ENCODE peak calls at places on chromosome 19, in nine cellular contexts. Y is brain microvascular endothelial cell, G is IMR-90, J is thoracic aorta, O is transverse colon, S is sigmoid colon, K is GM12878, A is astrocyte, U is cardiac muscle cell. D is an unnamed sample.

GRCh38 chr19:5798244-5798643 is 6.6 kb upstream of the NRTN start:
- DNase-seq in Y (no peak), G (no peak), J (no peak), O (no peak), S (no peak), K (no peak), A (no peak), U (no peak), D (no peak)

GRCh38 chr19:49788857-49789256 is 22.1 kb downstream of the AP2A1 start:
- DNase-seq in Y (no peak), G (no peak), J (no peak), O (no peak), S (no peak), K (no peak), A (no peak), U (no peak), D (no peak)

GRCh38 chr19:13347351-13347750 is 158.9 kb downstream of the CACNA1A start:
- DNase-seq in Y (no peak), G (no peak), J (no peak), O (no peak), S (no peak), K (no peak), A (no peak), U (no peak), D (no peak)

GRCh38 chr19:6020972-6021805 is 43.2 kb upstream of the RANBP3 start:
- DNase-seq in Y (no peak), G (no peak), J (no peak), O (no peak), S (peak; percentile 50), K (no peak), A (no peak), U (no peak), D (no peak)

GRCh38 chr19:1241417-1242095 is at the start of gene ATP5F1D:
- DNase-seq in Y (peak; percentile 89), G (peak; percentile 95), J (no peak), O (peak; percentile 96), S (peak; percentile 98), K (peak; percentile 80), A (peak; percentile 88), U (peak; percentile 95), D (peak; percentile 91)

GRCh38 chr19:1324792-1325567 is 39.3 kb downstream of the EFNA2 start:
- DNase-seq in Y (peak; percentile 82), G (peak; percentile 61), J (no peak), O (peak; percentile 56), S (peak; percentile 81), K (no peak), A (peak; percentile 57), U (peak; percentile 73), D (no peak)

GRCh38 chr19:41882568-41883462 is at the start of gene ARHGEF1:
- DNase-seq in Y (no peak), G (no peak), J (no peak), O (peak; percentile 75), S (peak; percentile 76), K (no peak), A (no peak), U (peak; percentile 38), D (peak; percentile 69)

GRCh38 chr19:2850256-2850925 is 9.1 kb downstream of the ZNF555 start:
- DNase-seq in Y (no peak), G (no peak), J (no peak), O (no peak), S (no peak), K (no peak), A (no peak), U (no peak), D (no peak)

GRCh38 chr19:41746593-41747227 is 8.6 kb upstream of the CEACAM6 start:
- DNase-seq in Y (peak; percentile 35), G (peak; percentile 39), J (no peak), O (peak; percentile 78), S (no peak), K (no peak), A (peak; percentile 4), U (no peak), D (no peak)

GRCh38 chr19:48401277-48401676 is 7.8 kb downstream of the GRIN2D start:
- DNase-seq in Y (no peak), G (no peak), J (no peak), O (no peak), S (no peak), K (no peak), A (no peak), U (no peak), D (no peak)
- H3K4me3 ChIP-seq in Y (no peak overlapping the region), G (no peak overlapping the region), J (no peak overlapping the region), O (no peak overlapping the region), S (no peak overlapping the region), K (no peak overlapping the region), A (no peak overlapping the region), U (no peak overlapping the region), D (no peak overlapping the region)

GRCh38 chr19:4370418-4371041 is 27.2 kb downstream of the MPND start:
- DNase-seq in Y (no peak), G (no peak), J (no peak), O (no peak), S (no peak), K (no peak), A (no peak), U (no peak), D (peak; percentile 45)
- H3K27ac ChIP-seq in Y (no peak overlapping the region), G (no peak overlapping the region), J (no peak overlapping the region), O (peak overlapping the region; percentile 81), S (peak overlapping the region; percentile 65), K (peak overlapping the region; percentile 98), A (no peak overlapping the region), U (no peak overlapping the region), D (peak overlapping the region; percentile 91)

DNA sequence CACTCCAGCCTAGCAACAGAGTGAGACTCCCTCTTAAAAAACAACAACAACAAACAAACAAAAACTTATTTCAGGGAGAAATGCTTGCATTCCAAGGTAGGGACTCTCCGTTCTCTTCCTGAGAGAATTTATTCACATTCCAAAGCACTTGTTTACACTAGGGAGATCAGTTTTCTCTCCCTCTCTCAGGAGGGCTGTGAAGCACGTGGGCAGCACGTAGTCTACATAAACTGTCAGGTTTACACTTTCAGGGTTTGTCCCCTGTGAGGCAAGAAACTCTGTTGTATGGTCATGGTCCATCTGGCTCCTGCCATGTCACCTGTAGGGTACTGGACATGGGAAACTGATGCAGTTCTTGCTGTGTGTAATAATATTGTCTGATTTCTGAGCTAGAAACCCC is 31.6 kb downstream of the WDR87 start:
- DNase-seq in Y (no peak), G (peak; percentile 59), J (no peak), O (no peak), S (no peak), K (no peak), A (peak; percentile 12), U (no peak), D (no peak)
- TF ChIP-seq CTCF in Y (no peak), G (no peak), J (no peak), O (no peak), S (no peak), K (no peak), A (no peak), U (no peak), D (no peak)

GRCh38 chr19:53981408-53981998 is 9.9 kb upstream of the CACNG6 start:
- DNase-seq in Y (no peak), G (no peak), J (no peak), O (no peak), S (no peak), K (no peak), A (no peak), U (no peak), D (no peak)
- H3K4me3 ChIP-seq in Y (no peak overlapping the region), G (no peak overlapping the region), J (no peak overlapping the region), O (no peak overlapping the region), S (no peak overlapping the region), K (no peak overlapping the region), A (no peak overlapping the region), U (no peak overlapping the region), D (peak overlapping the region; percentile 52)

DNA sequence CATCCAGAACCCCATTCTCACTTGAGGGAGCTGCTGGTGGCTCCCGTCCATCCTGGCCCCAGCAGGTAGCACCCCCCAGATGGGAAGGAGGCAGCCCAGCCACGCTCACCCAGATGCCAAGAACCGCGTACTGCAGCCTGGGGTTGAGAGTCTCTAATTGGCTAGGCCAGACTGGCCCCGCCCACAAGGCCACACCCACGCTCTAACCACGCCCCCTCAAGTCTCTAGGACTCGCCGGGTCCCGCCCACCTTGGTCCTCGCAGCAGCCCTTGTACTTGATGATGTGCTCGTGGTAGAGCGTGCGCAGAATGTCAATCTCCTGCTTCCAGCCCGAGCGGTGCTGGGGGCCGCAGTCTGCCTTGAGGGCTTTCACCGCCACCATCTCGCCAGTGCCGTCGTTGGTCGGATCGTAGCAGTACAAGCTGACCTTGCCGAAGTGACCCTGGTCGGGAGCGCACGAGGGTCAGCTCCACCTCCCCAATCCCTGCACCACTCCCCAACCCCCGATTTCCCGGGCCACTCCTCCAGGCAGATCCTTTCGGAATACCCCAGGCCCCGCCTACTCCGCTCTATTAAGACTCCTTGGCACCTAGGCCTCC is 14.5 kb upstream of the ICAM3 start:
- DNase-seq in Y (peak; percentile 30), G (peak; percentile 17), J (no peak), O (peak; percentile 14), S (no peak), K (no peak), A (no peak), U (peak; percentile 99), D (peak; percentile 67)
- H3K27ac ChIP-seq in Y (no peak overlapping the region), G (no peak overlapping the region), J (no peak overlapping the region), O (no peak overlapping the region), S (no peak overlapping the region), K (no peak overlapping the region), A (no peak overlapping the region), U (peak overlapping the region; percentile 86), D (no peak overlapping the region)

GRCh38 chr19:17706750-17707181 is 12.5 kb upstream of the MAP1S start:
- DNase-seq in Y (peak; percentile 60), G (peak; percentile 39), J (no peak), O (no peak), S (no peak), K (no peak), A (peak; percentile 30), U (peak; percentile 26), D (no peak)

GRCh38 chr19:17703823-17704463 is 15.3 kb upstream of the MAP1S start:
- DNase-seq in Y (peak; percentile 36), G (peak; percentile 31), J (no peak), O (peak; percentile 67), S (no peak), K (no peak), A (peak; percentile 23), U (peak; percentile 52), D (no peak)
- TF ChIP-seq CTCF in Y (peak; percentile 80), G (peak; percentile 54), J (peak; percentile 66), O (peak; percentile 83), S (peak; percentile 69), K (peak; percentile 88), A (peak; percentile 40), U (peak; percentile 87), D (peak; percentile 40)

GRCh38 chr19:11798391-11799296 is at the start of gene ZNF491:
- DNase-seq in Y (peak; percentile 88), G (peak; percentile 87), J (peak; percentile 66), O (peak; percentile 96), S (peak; percentile 95), K (no peak), A (peak; percentile 78), U (peak; percentile 96), D (peak; percentile 86)
- H3K4me3 ChIP-seq in Y (peak within 1 kb of the TSS; percentile 82), G (peak within 1 kb of the TSS; percentile 76), J (peak within 1 kb of the TSS; percentile 84), O (peak within 1 kb of the TSS; percentile 82), S (peak within 1 kb of the TSS; percentile 74), K (peak within 1 kb of the TSS; percentile 78), A (peak within 1 kb of the TSS; percentile 77), U (peak within 1 kb of the TSS; percentile 45), D (peak within 1 kb of the TSS; percentile 52)

D was measured in RWPE2.